ENCODE peak calls at places on chromosomes 13 and 19, in six cellular contexts. I is A549, V is K562, B is GM12878, H is H1, R is HepG2. F is an unnamed sample.
A peak's percentile ranks its signal among the peaks of the same experiment; 100 is the strongest.

GRCh38 chr19:1153891-1154730 is 20.0 kb downstream of the SBNO2 start:
- DNase-seq in I (no peak), V (no peak), B (no peak), H (no peak), R (no peak), F (no peak)

GRCh38 chr13:51916419-51916818 is 54.6 kb downstream of the CCDC70 start:
- DNase-seq in I (no peak), V (no peak), B (no peak), H (no peak), R (no peak), F (no peak)

GRCh38 chr13:29502391-29503008 is 93.0 kb downstream of the SLC7A1 start:
- DNase-seq in I (no peak), V (no peak), B (no peak), H (no peak), R (no peak), F (no peak)

GRCh38 chr19:13057147-13057572 is 45.5 kb downstream of the LYL1 start:
- DNase-seq in I (no peak), V (no peak), B (no peak), H (no peak), R (peak; percentile 37), F (no peak)

GRCh38 chr13:52004508-52005183 is 6.6 kb downstream of the ATP7B start:
- DNase-seq in I (no peak), V (no peak), B (no peak), H (no peak), R (no peak), F (no peak)

GRCh38 chr19:35392742-35393350 is 22.0 kb downstream of the GPR42 start:
- DNase-seq in I (no peak), V (no peak), B (no peak), H (no peak), R (no peak), F (no peak)

GRCh38 chr13:111629016-111629415 is 308.6 kb downstream of the TEX29 start:
- DNase-seq in I (no peak), V (no peak), B (no peak), H (no peak), R (no peak), F (no peak)

GRCh38 chr19:48501961-48502719 is 9.5 kb downstream of the LMTK3 start:
- DNase-seq in I (peak; percentile 99), V (peak; percentile 95), B (peak; percentile 59), H (peak; percentile 100), R (peak; percentile 86), F (peak; percentile 85)

GRCh38 chr19:39599116-39599515 is 3.2 kb upstream of the LGALS13 start:
- DNase-seq in I (peak; percentile 26), V (peak; percentile 16), B (no peak), H (no peak), R (peak; percentile 30), F (no peak)

GRCh38 chr13:113083402-113084061 is 22.1 kb upstream of the F7 start:
- DNase-seq in I (peak; percentile 67), V (no peak), B (no peak), H (no peak), R (no peak), F (no peak)

GRCh38 chr19:43524922-43525835 is 1.8 kb downstream of the ETHE1 start:
- DNase-seq in I (peak; percentile 85), V (no peak), B (peak; percentile 44), H (no peak), R (peak; percentile 87), F (no peak)

GRCh38 chr13:113785051-113786010 is 26.3 kb downstream of the TMEM255B start:
- DNase-seq in I (no peak), V (no peak), B (no peak), H (no peak), R (no peak), F (no peak)

GRCh38 chr13:109145631-109146030 is 516.2 kb downstream of the MYO16 start:
- DNase-seq in I (peak; percentile 78), V (peak; percentile 13), B (no peak), H (no peak), R (peak; percentile 13), F (peak; percentile 79)

GRCh38 chr19:4985551-4985991 is 16.7 kb downstream of the KDM4B start:
- DNase-seq in I (no peak), V (no peak), B (no peak), H (no peak), R (no peak), F (peak; percentile 41)

GRCh38 chr13:79392882-79393563 is 13.0 kb downstream of the RBM26 start:
- DNase-seq in I (no peak), V (no peak), B (no peak), H (no peak), R (no peak), F (no peak)

GRCh38 chr13:75139291-75139690 is 342.7 kb downstream of the TBC1D4 start:
- DNase-seq in I (no peak), V (no peak), B (no peak), H (no peak), R (no peak), F (no peak)

GRCh38 chr13:28497143-28497876 is 2.4 kb upstream of the FLT1 start:
- DNase-seq in I (no peak), V (no peak), B (no peak), H (no peak), R (no peak), F (no peak)

GRCh38 chr13:20512042-20512683 is 13.5 kb downstream of the CRYL1 start:
- DNase-seq in I (no peak), V (no peak), B (no peak), H (no peak), R (no peak), F (peak; percentile 37)

GRCh38 chr13:20221772-20222171 is 10.3 kb downstream of the GJB6 start:
- DNase-seq in I (no peak), V (no peak), B (no peak), H (no peak), R (no peak), F (no peak)

GRCh38 chr13:110434629-110435028 is 126.9 kb downstream of the RAB20 start:
- DNase-seq in I (no peak), V (no peak), B (no peak), H (no peak), R (no peak), F (no peak)

GRCh38 chr13:107095876-107096275 is 527.9 kb upstream of the ARGLU1 start:
- DNase-seq in I (no peak), V (no peak), B (no peak), H (no peak), R (no peak), F (no peak)

GRCh38 chr19:21269813-21270212 is 59.4 kb downstream of the ZNF708 start:
- DNase-seq in I (peak; percentile 8), V (no peak), B (no peak), H (no peak), R (no peak), F (peak; percentile 8)

GRCh38 chr13:48818495-48818961 is 157.2 kb upstream of the FNDC3A start:
- DNase-seq in I (peak; percentile 47), V (no peak), B (no peak), H (no peak), R (no peak), F (no peak)

GRCh38 chr13:43116242-43116641 is 92.9 kb downstream of the DNAJC15 start:
- DNase-seq in I (peak; percentile 5), V (no peak), B (no peak), H (no peak), R (peak; percentile 5), F (no peak)

DNA sequence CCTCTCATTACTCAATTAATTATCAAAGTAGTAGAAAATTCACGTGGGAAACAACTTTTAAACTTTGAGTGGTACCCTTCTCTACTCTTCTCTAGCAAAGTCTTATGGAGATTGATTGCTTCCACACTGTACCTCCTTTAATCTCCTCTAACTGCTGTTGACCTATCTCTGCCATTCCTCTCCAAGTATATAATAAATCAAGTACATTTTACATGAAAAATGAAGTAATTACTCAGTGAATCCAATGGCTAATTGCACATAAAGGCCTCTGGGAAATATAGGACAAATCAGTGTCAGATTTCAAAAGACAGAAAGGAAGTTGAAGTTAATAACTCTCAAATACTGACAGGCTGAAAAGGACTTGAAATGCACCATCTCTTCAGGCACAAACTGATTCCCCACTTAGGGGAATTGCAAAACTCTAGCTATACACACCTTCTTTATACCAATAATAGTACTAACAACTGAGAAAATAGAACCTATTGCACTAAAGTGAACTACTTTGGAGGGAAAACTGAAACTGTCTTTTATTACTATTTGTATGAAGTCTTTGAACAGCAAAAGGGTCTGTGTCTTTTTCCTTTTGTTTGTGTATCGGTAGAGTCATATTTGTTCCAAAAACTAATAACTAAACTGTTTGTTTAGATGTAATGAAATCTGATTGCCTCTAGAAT is 701.1 kb downstream of the PCDH9 start:
- DNase-seq in I (no peak), V (no peak), B (no peak), H (no peak), R (no peak), F (no peak)
- TF ChIP-seq EP300 in I (no peak), V (no peak), B (no peak), H (no peak), R (no peak), F (no peak)

GRCh38 chr13:98026457-98026857 is 73.0 kb downstream of the IPO5 start:
- DNase-seq in I (peak; percentile 10), V (no peak), B (no peak), H (no peak), R (peak; percentile 96), F (no peak)
- TF ChIP-seq CHD2 in I (no peak), V (no peak), B (no peak), H (no peak), R (no peak), F (no peak)

GRCh38 chr19:19805480-19805879 is 16.1 kb downstream of the ZNF506 start:
- DNase-seq in I (no peak), V (no peak), B (no peak), H (no peak), R (no peak), F (no peak)
- H3K27ac ChIP-seq in I (no peak overlapping the region), V (no peak overlapping the region), B (no peak overlapping the region), H (no peak overlapping the region), R (no peak overlapping the region), F (no peak overlapping the region)

GRCh38 chr13:24271231-24271610 is 38.2 kb upstream of the C1QTNF9 start:
- DNase-seq in I (no peak), V (no peak), B (no peak), H (no peak), R (no peak), F (no peak)
- TF ChIP-seq EP300 in I (no peak), V (no peak), B (no peak), H (no peak), R (no peak), F (no peak)

DNA sequence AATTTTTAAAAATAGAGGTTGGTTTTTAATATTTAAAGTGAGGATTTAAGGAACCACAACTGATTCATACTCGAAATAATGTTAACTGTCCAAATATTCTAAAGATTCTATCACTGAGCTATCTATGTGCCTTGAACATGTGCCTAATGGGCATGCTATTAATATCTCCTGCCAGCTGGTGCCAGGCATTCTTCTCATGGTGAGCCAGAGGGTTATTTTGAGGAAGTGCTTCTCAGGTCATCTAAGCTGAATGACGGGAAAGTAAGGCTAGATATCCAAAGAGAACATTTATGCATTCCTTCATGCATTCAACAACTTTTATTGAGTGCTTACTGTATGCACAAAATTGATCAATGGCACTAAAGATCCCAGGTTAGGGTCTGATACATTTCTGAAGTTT is 138.2 kb downstream of the PIBF1 start:
- DNase-seq in I (no peak), V (no peak), B (no peak), H (no peak), R (no peak), F (no peak)
- TF ChIP-seq CHD2 in I (no peak), V (no peak), B (no peak), H (no peak), R (no peak), F (no peak)